ENCODE peak calls at places on chromosomes 4 and X, in seven cellular contexts. I is SK-N-SH, G is GM12878, V is H1, E is HepG2, H is K562, N is IMR-90. A is an unnamed sample.

GRCh38 chr4:122668241-122668640 is 47.4 kb upstream of the IL21 start:
- DNase-seq in I (no peak), G (no peak), V (no peak), E (no peak), H (no peak), N (peak; percentile 88), A (no peak)

GRCh38 chr4:169765845-169766244 is 8.1 kb upstream of the HPF1 start:
- DNase-seq in I (peak; percentile 65), G (no peak), V (no peak), E (no peak), H (no peak), N (no peak), A (no peak)

GRCh38 chr4:118173956-118174355 is 139.7 kb downstream of the NDST3 start:
- DNase-seq in I (no peak), G (no peak), V (no peak), E (no peak), H (no peak), N (peak; percentile 96), A (no peak)

GRCh38 chrX:107451754-107452153 is 2.3 kb downstream of the FRMPD3 start:
- DNase-seq in I (no peak), G (no peak), V (no peak), E (no peak), H (no peak), N (no peak), A (no peak)

GRCh38 chr4:88697588-88698329 is at the start of gene NAP1L5:
- DNase-seq in I (peak; percentile 76), G (peak; percentile 7), V (no peak), E (no peak), H (peak; percentile 32), N (peak; percentile 85), A (peak; percentile 50)

GRCh38 chr4:158622251-158622650 is 49.4 kb downstream of the C4orf46 start:
- DNase-seq in I (no peak), G (no peak), V (no peak), E (no peak), H (no peak), N (peak; percentile 34), A (no peak)

GRCh38 chrX:99914676-99915075 is 495.4 kb downstream of the PCDH19 start:
- DNase-seq in I (no peak), G (no peak), V (no peak), E (peak; percentile 0), H (no peak), N (no peak), A (peak; percentile 13)

GRCh38 chr4:3746701-3747581 is 19.2 kb upstream of the ADRA2C start:
- DNase-seq in I (no peak), G (no peak), V (no peak), E (no peak), H (no peak), N (no peak), A (no peak)

GRCh38 chr4:27084685-27085356 is 224.2 kb downstream of the STIM2 start:
- DNase-seq in I (peak; percentile 52), G (no peak), V (no peak), E (no peak), H (peak; percentile 62), N (peak; percentile 2), A (no peak)

GRCh38 chr4:48046059-48046458 is 29.5 kb downstream of the NIPAL1 start:
- DNase-seq in I (no peak), G (no peak), V (no peak), E (no peak), H (no peak), N (no peak), A (no peak)

GRCh38 chr4:48044298-48044697 is 27.7 kb downstream of the NIPAL1 start:
- DNase-seq in I (no peak), G (no peak), V (no peak), E (no peak), H (no peak), N (no peak), A (no peak)

GRCh38 chr4:48047896-48048295 is 31.3 kb downstream of the NIPAL1 start:
- DNase-seq in I (peak; percentile 8), G (no peak), V (no peak), E (no peak), H (no peak), N (no peak), A (no peak)

GRCh38 chr4:48049483-48049882 is 32.9 kb downstream of the NIPAL1 start:
- DNase-seq in I (no peak), G (no peak), V (no peak), E (no peak), H (no peak), N (no peak), A (no peak)

DNA sequence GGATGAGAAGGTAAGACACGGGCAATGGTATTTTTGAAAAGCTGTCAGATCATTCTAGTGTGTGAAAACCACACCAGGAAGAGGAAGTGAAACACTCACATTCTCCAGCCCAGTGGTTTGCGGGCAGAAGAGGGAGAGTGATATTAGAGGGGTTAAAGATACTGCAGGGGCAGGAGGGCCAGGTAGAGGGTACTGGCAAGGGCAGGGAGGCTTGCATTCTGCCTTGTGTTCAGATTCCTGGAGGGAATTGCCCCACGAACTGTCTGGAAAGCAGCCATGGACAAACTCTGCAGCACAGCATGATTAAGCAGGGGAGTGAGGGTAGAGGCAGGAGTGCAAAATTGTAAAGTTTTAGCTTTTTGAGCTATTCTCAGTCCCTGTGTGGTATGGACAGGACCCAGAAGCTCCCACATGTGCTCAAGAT is 30.9 kb downstream of the NIPAL1 start:
- DNase-seq in I (no peak), G (peak; percentile 84), V (no peak), E (no peak), H (no peak), N (no peak), A (no peak)
- H3K4me1 ChIP-seq in I (no peaks in the 10 kb centered on the region), G (peaks cover 72% of the 10 kb centered on the region), V (no peaks in the 10 kb centered on the region), E (peaks cover 29% of the 10 kb centered on the region), H (no peaks in the 10 kb centered on the region), N (no peaks in the 10 kb centered on the region), A (no peaks in the 10 kb centered on the region)

GRCh38 chr4:6695660-6696581 is 2.2 kb downstream of the S100P start:
- DNase-seq in I (peak; percentile 11), G (no peak), V (no peak), E (peak; percentile 96), H (no peak), N (peak; percentile 16), A (peak; percentile 46)

GRCh38 chr4:6692379-6692778 is 1.3 kb upstream of the S100P start:
- DNase-seq in I (no peak), G (no peak), V (no peak), E (no peak), H (no peak), N (no peak), A (no peak)

GRCh38 chr4:6693274-6694176 is at the start of gene S100P:
- DNase-seq in I (no peak), G (no peak), V (no peak), E (peak; percentile 86), H (no peak), N (no peak), A (peak; percentile 67)

GRCh38 chr4:6692806-6693205 is 872 bp upstream of the S100P start:
- DNase-seq in I (no peak), G (no peak), V (no peak), E (peak; percentile 59), H (no peak), N (peak; percentile 42), A (no peak)

GRCh38 chr4:6694177-6694901 is 661 bp downstream of the S100P start:
- DNase-seq in I (peak; percentile 39), G (no peak), V (no peak), E (no peak), H (no peak), N (no peak), A (no peak)
- TF ChIP-seq RFX5 in I (no peak), G (no peak), V (no peak), E (no peak), H (no peak), N (no peak), A (no peak)

DNA sequence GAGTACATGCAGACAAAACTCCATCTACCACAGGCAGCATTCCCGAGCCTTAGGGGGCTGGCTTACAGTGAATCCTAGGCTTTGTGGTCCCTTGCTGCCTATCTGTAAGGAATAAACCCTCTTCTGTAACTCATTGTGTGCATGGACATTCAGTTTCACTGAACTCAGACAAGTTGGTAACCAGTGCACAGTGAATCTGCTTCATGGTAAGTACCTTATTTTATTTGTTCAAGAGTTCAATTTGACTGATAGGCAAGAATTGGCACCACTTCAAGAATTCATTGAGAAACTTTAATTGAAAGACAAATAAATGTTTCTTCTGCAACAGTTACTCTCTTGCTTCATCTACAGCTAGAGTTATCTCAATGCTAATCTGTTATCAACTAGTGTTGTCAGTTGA is 57.2 kb upstream of the PRRG1 start:
- DNase-seq in I (no peak), G (no peak), V (no peak), E (no peak), H (no peak), N (no peak), A (no peak)
- H3K4me1 ChIP-seq in I (no peaks in the 10 kb centered on the region), G (no peaks in the 10 kb centered on the region), V (no peaks in the 10 kb centered on the region), E (no peaks in the 10 kb centered on the region), H (no peaks in the 10 kb centered on the region), N (no peaks in the 10 kb centered on the region), A (no peaks in the 10 kb centered on the region)

DNA sequence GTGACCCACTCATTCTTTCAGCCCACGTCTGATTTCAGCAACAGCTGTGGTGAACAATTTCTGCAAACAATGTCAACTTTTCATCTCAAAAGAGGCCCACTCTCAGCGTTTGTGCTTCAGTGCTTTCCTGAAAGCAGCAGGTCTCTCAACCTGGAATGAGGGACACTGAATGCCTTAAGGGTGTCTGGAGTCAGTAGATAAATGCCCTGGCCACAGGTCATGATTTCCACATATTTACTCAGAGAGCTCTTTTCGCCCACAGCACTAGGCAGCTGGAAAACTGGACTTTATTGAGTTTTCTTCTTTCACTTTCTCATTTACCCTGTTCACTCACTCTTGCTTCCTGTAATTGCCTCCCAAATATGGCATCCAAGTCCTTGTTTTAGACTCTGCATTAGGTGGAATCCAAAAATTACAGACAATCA is 52.8 kb downstream of the NPFFR2 start:
- DNase-seq in I (no peak), G (peak; percentile 13), V (no peak), E (no peak), H (no peak), N (no peak), A (no peak)
- TF ChIP-seq RFX5 in I (no peak), G (no peak), V (no peak), E (no peak), H (no peak), N (no peak), A (no peak)

GRCh38 chr4:87014284-87014782 is 79.5 kb downstream of the AFF1 start:
- DNase-seq in I (no peak), G (no peak), V (no peak), E (no peak), H (no peak), N (peak; percentile 39), A (no peak)
- H3K4me1 ChIP-seq in I (peaks cover 24% of the 10 kb centered on the region), G (peaks cover 32% of the 10 kb centered on the region), V (peaks cover 6% of the 10 kb centered on the region), E (peaks cover 79% of the 10 kb centered on the region), H (peaks cover 80% of the 10 kb centered on the region), N (peaks cover 10% of the 10 kb centered on the region), A (peaks cover 93% of the 10 kb centered on the region)

GRCh38 chr4:53672873-53673272 is 81.6 kb upstream of the LNX1 start:
- DNase-seq in I (no peak), G (no peak), V (no peak), E (no peak), H (no peak), N (no peak), A (no peak)

GRCh38 chr4:53671757-53672156 is 80.5 kb upstream of the LNX1 start:
- DNase-seq in I (no peak), G (no peak), V (no peak), E (no peak), H (no peak), N (no peak), A (no peak)

GRCh38 chr4:53680168-53680567 is 88.9 kb upstream of the LNX1 start:
- DNase-seq in I (no peak), G (no peak), V (no peak), E (no peak), H (no peak), N (no peak), A (no peak)

GRCh38 chr4:53676402-53676871 is 85.2 kb upstream of the LNX1 start:
- DNase-seq in I (no peak), G (no peak), V (no peak), E (no peak), H (no peak), N (peak; percentile 74), A (no peak)

GRCh38 chr4:53674891-53675290 is 83.6 kb upstream of the LNX1 start:
- DNase-seq in I (no peak), G (no peak), V (no peak), E (no peak), H (no peak), N (no peak), A (no peak)
- TF ChIP-seq RFX5 in I (no peak), G (no peak), V (no peak), E (no peak), H (no peak), N (no peak), A (no peak)

A was measured in A549.